ENCODE peak calls at places on chromosomes 13 and 19, in seven cellular contexts. G, T, S, A, Q, F and J are unnamed samples.

GRCh38 chr19:12868540-12869112 is 12.6 kb downstream of the DNASE2 start:
- DNase-seq in A (no peak), Q (no peak), F (no peak), G (no peak), S (no peak), T (peak; percentile 84), J (no peak)

GRCh38 chr19:56108447-56109195 is 12.5 kb downstream of the ZNF787 start:
- DNase-seq in T (no peak), Q (peak; percentile 12), G (no peak), A (no peak), S (no peak), F (no peak), J (no peak)

GRCh38 chr13:90757127-90757680 is 590.3 kb upstream of the MIR17HG start:
- DNase-seq in S (no peak), T (no peak), F (no peak), Q (no peak), A (no peak), G (no peak), J (no peak)

GRCh38 chr13:94112227-94112626 is 367.3 kb downstream of the DCT start:
- DNase-seq in Q (peak; percentile 98), A (peak; percentile 89), F (no peak), G (no peak), T (no peak), S (no peak), J (peak; percentile 45)

GRCh38 chr19:15923702-15924101 is 10.6 kb downstream of the CYP4F11 start:
- DNase-seq in S (no peak), A (no peak), F (no peak), Q (no peak), G (no peak), T (no peak), J (no peak)

GRCh38 chr13:105773887-105774538 is 761.4 kb downstream of the EFNB2 start:
- DNase-seq in S (no peak), A (no peak), F (no peak), Q (peak; percentile 57), G (peak; percentile 35), T (no peak), J (no peak)

GRCh38 chr13:24709186-24709913 is 29.1 kb downstream of the ATP12A start:
- DNase-seq in S (no peak), A (no peak), Q (no peak), G (no peak), T (no peak), F (no peak), J (no peak)

GRCh38 chr13:30133976-30134375 is 173.4 kb downstream of the KATNAL1 start:
- DNase-seq in T (no peak), F (no peak), G (no peak), A (no peak), S (no peak), Q (no peak), J (no peak)

GRCh38 chr13:46211521-46212351 is at the start of gene LRRC63:
- DNase-seq in F (peak; percentile 78), S (peak; percentile 73), A (no peak), T (peak; percentile 88), G (peak; percentile 36), Q (no peak), J (peak; percentile 67)

GRCh38 chr19:45311640-45312039 is 11.0 kb downstream of the CKM start:
- DNase-seq in F (no peak), A (no peak), G (no peak), T (peak; percentile 55), S (no peak), Q (no peak), J (peak; percentile 83)

GRCh38 chr19:6078068-6078467 is 32.2 kb downstream of the RFX2 start:
- DNase-seq in A (no peak), G (no peak), T (no peak), S (no peak), Q (no peak), F (no peak), J (no peak)

GRCh38 chr13:112846411-112847115 is 122.5 kb upstream of the MCF2L start:
- DNase-seq in A (no peak), Q (no peak), G (no peak), S (no peak), T (no peak), F (no peak), J (no peak)

GRCh38 chr19:8320564-8321066 is 560 bp downstream of the NDUFA7 start:
- DNase-seq in S (no peak), Q (no peak), F (no peak), T (peak; percentile 71), G (no peak), A (no peak), J (no peak)

DNA sequence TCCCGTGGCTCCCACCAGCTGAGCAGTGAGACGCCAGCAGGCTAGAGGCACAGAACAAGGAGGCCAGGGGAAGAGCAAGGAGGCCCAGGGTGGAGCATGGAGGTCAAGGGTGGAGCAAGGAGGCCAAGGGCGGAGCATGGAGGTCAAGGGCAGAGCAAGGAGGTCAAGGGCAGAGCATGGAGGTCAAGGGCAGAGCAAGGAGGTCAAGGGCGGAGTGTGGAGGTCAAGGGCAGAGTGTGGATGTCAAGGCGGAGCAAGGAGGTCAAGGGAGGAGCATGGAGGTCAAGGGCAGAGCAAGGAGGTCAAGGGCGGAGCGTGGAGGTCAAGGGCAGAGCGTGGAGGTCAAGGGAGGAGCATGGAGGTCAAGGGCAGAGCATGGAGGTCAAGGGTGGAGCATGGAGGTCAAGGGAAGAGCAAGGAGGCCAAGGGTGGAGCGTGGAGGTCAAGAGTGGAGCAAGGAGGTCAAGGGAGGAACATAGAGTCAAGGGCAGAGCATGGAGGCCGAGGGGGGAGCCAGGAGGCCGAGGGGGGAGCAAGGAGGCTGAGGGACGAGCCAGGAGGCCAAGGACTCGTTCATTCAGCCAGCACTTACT is 27.7 kb downstream of the DPF1 start:
- DNase-seq in T (no peak), F (no peak), A (no peak), S (no peak), G (no peak), Q (no peak), J (no peak)
- H3K27ac ChIP-seq in T (no peak overlapping the region), F (no peak overlapping the region), A (no peak overlapping the region), S (no peak overlapping the region), G (no peak overlapping the region), Q (no peak overlapping the region), J (no peak overlapping the region)

GRCh38 chr13:99750951-99751350 is 220.6 kb downstream of the ZIC5 start:
- DNase-seq in Q (no peak), A (no peak), T (no peak), S (no peak), F (no peak), G (no peak), J (no peak)

GRCh38 chr13:99743079-99743478 is 228.5 kb downstream of the ZIC5 start:
- DNase-seq in Q (no peak), F (no peak), G (no peak), T (no peak), S (no peak), A (no peak), J (no peak)

GRCh38 chr13:99751517-99752199 is 219.9 kb downstream of the ZIC5 start:
- DNase-seq in T (no peak), G (no peak), Q (no peak), A (no peak), S (no peak), F (no peak), J (no peak)

GRCh38 chr13:99749627-99750026 is 221.9 kb downstream of the ZIC5 start:
- DNase-seq in G (no peak), Q (no peak), S (no peak), T (peak; percentile 57), F (no peak), A (no peak), J (no peak)

DNA sequence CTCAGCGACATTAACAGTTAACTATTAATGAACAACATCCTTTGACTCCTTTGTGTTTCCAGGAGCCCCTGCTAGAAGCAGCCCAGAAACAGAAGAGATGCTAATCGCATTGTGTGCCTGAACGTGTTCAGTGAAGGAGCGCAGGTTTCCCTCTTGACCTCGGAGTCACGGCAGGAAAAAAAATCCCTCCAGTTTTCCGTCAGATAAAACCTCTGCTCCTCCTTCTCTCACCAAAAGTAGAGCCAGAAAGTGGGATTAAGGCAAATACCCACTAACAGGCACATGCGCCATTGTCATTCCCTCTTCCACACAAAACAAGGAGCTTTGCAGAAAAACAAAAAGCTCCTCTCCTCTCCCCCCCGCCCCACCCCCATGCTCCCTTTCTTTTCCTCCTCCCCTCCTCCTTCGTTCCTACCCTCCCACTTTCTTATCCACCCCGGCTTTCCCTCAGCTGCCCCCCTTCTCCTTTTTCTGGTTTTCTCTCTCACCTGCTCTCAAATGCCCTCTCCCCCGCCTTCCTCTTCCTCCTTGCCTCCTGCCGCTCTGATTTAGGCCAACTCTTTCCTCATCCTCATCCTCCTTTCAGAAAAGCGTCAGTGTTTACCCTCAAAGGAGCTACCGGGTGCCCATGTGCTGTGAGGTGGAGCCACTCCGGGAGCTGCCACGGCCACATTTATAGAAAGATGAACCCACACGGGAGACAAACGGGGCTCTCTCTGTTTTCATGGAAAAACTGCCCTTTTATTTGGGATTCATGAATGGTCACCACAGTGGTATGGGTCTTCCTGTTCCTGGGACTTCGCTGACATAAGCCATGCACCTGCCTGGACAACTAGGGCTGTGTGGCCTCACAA is 224.5 kb downstream of the ZIC5 start:
- DNase-seq in F (no peak), T (peak; percentile 64), Q (no peak), G (no peak), S (no peak), A (no peak), J (no peak)
- H3K4me3 ChIP-seq in F (no peak overlapping the region), T (peak overlapping the region; percentile 51), Q (no peak overlapping the region), G (no peak overlapping the region), S (no peak overlapping the region), A (no peak overlapping the region), J (no peak overlapping the region)

DNA sequence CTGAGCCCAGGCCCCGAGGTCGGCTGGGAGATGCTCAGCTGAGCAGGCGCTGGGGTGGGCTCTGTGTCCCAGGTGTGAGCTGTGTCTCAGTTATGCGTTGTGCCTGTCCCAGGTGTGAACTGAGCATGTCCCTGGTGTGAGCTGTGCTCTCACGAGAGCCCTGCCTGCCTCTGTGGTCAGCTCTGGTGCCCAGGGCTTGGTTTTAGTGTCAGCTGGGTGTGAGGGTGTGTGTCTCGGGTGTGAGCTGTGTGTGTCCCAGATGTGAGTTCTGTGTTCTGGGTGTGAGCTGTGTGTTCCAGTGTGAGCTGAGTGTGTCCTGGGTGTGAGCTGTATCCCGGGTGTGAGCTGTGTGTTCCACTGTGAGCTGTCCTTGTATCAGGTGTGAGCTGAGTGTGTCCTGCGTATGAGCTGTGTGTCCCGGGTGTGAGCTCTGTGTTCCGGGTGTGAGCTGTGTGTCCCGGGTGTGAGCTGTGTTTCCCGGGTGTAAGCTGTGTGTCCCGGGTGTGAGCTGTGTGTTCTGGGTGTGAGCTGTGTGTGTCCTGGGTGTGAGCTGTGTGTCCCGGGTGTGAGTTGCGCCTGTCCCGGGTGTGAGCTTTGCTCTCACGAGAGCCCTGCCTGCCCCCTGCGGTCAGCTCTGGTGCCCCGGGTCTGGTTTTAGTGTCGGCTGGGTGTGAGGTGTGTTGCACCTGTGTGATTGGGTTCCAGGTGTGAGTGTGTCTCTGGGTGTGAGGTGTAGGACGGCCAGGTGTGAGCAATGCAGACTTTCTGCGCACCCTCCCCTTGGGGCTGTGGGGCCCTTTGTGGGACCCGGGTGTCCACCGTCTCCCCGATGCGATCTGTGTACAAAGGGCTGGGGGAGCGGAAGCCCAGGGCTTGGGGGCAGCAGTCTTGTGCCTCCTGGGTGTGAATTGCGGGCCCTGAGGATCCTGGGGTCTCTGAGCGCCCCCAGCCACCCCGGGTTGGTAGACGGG is 7.1 kb upstream of the PEAK3 start:
- DNase-seq in A (no peak), G (no peak), F (no peak), Q (no peak), S (no peak), T (no peak), J (no peak)
- H3K27ac ChIP-seq in A (no peak overlapping the region), G (no peak overlapping the region), F (no peak overlapping the region), Q (no peak overlapping the region), S (no peak overlapping the region), T (no peak overlapping the region), J (no peak overlapping the region)

DNA sequence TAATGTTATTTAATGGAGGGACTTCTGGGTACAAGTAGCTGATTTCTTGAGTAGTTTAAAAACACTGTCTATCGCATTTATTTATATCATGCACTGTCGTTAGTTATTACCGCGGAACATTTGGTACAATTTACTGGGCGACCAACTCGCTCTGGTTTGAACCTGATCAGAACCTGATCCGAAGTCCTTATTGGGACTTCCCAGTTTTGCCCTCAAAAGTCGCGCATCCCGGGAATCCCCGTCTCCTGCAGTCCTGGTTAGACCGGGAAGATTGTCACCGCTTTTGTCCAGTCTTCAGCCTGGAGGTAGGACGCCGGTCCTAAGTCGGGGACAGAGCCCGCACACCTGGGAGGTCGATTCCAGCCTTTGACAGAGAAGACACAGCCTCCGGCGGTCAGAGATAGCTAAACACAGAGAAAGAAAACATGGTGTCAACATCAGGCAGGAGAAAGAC is 694 bp downstream of the CLN5 start:
- DNase-seq in S (peak; percentile 43), F (no peak), A (no peak), T (peak; percentile 69), G (no peak), Q (peak; percentile 23), J (no peak)
- H3K4me3 ChIP-seq in S (peak overlapping the region; percentile 92), F (peak overlapping the region; percentile 76), A (peak overlapping the region; percentile 95), T (peak overlapping the region; percentile 95), G (peak overlapping the region; percentile 58), Q (peak overlapping the region; percentile 83), J (peak overlapping the region; percentile 75)